ENCODE peak calls at places on chromosomes 2 and 18, in nine cellular contexts. One of them, this sample, is unnamed.

GRCh38 chr2:101089942-101090799 is 61.0 kb downstream of the TBC1D8 start:
- DNase-seq in HS-27A: no peak
- DNase-seq in HEK293T: no peak
- DNase-seq in SK-MEL-5: no peak
- DNase-seq in GM13976: no peak
- DNase-seq in stimulated activated CD4-positive, alpha-beta T cell treated with anti-CD3 and anti-CD28 coated beads, TNF-alpha, amount 100 ng/mL, for 1 hour: no peak
- DNase-seq in stimulated activated CD8-positive, alpha-beta memory T cell treated with anti-CD3 and anti-CD28 coated beads, Interleukin-12 subunit alpha, Interleukin-12 subunit beta, amount 100 ng/mL, for 4 hours: no peak
- DNase-seq in dorsolateral prefrontal cortex: no peak
- DNase-seq in H4: no peak
- DNase-seq in this sample: no peak

GRCh38 chr2:201839727-201840126 is 33.4 kb downstream of the CDK15 start:
- DNase-seq in HS-27A: no peak
- DNase-seq in HEK293T: no peak
- DNase-seq in SK-MEL-5: no peak
- DNase-seq in GM13976: no peak
- DNase-seq in stimulated activated CD4-positive, alpha-beta T cell treated with anti-CD3 and anti-CD28 coated beads, TNF-alpha, amount 100 ng/mL, for 1 hour: no peak
- DNase-seq in stimulated activated CD8-positive, alpha-beta memory T cell treated with anti-CD3 and anti-CD28 coated beads, Interleukin-12 subunit alpha, Interleukin-12 subunit beta, amount 100 ng/mL, for 4 hours: no peak
- DNase-seq in dorsolateral prefrontal cortex: no peak
- DNase-seq in H4: no peak
- DNase-seq in this sample: no peak

GRCh38 chr2:109663721-109664120 is 49.6 kb downstream of the SOWAHC start:
- DNase-seq in HS-27A: peak
- DNase-seq in HEK293T: no peak
- DNase-seq in SK-MEL-5: peak
- DNase-seq in GM13976: no peak
- DNase-seq in stimulated activated CD4-positive, alpha-beta T cell treated with anti-CD3 and anti-CD28 coated beads, TNF-alpha, amount 100 ng/mL, for 1 hour: no peak
- DNase-seq in stimulated activated CD8-positive, alpha-beta memory T cell treated with anti-CD3 and anti-CD28 coated beads, Interleukin-12 subunit alpha, Interleukin-12 subunit beta, amount 100 ng/mL, for 4 hours: no peak
- DNase-seq in dorsolateral prefrontal cortex: peak
- DNase-seq in H4: peak
- DNase-seq in this sample: no peak

GRCh38 chr18:68666316-68666715 is 48.6 kb downstream of the TMX3 start:
- DNase-seq in HS-27A: no peak
- DNase-seq in HEK293T: no peak
- DNase-seq in SK-MEL-5: no peak
- DNase-seq in GM13976: no peak
- DNase-seq in stimulated activated CD4-positive, alpha-beta T cell treated with anti-CD3 and anti-CD28 coated beads, TNF-alpha, amount 100 ng/mL, for 1 hour: no peak
- DNase-seq in stimulated activated CD8-positive, alpha-beta memory T cell treated with anti-CD3 and anti-CD28 coated beads, Interleukin-12 subunit alpha, Interleukin-12 subunit beta, amount 100 ng/mL, for 4 hours: no peak
- DNase-seq in dorsolateral prefrontal cortex: no peak
- DNase-seq in H4: no peak
- DNase-seq in this sample: no peak

GRCh38 chr18:31490387-31490786 is 7.6 kb upstream of the DSG2 start:
- DNase-seq in HS-27A: no peak
- DNase-seq in HEK293T: no peak
- DNase-seq in SK-MEL-5: no peak
- DNase-seq in GM13976: peak
- DNase-seq in stimulated activated CD4-positive, alpha-beta T cell treated with anti-CD3 and anti-CD28 coated beads, TNF-alpha, amount 100 ng/mL, for 1 hour: no peak
- DNase-seq in stimulated activated CD8-positive, alpha-beta memory T cell treated with anti-CD3 and anti-CD28 coated beads, Interleukin-12 subunit alpha, Interleukin-12 subunit beta, amount 100 ng/mL, for 4 hours: no peak
- DNase-seq in dorsolateral prefrontal cortex: no peak
- DNase-seq in H4: no peak
- DNase-seq in this sample: no peak

GRCh38 chr2:205453200-205453599 is 229.1 kb upstream of the NRP2 start:
- DNase-seq in HS-27A: no peak
- DNase-seq in HEK293T: no peak
- DNase-seq in SK-MEL-5: no peak
- DNase-seq in GM13976: no peak
- DNase-seq in stimulated activated CD4-positive, alpha-beta T cell treated with anti-CD3 and anti-CD28 coated beads, TNF-alpha, amount 100 ng/mL, for 1 hour: no peak
- DNase-seq in stimulated activated CD8-positive, alpha-beta memory T cell treated with anti-CD3 and anti-CD28 coated beads, Interleukin-12 subunit alpha, Interleukin-12 subunit beta, amount 100 ng/mL, for 4 hours: no peak
- DNase-seq in dorsolateral prefrontal cortex: no peak
- DNase-seq in H4: no peak
- DNase-seq in this sample: no peak

GRCh38 chr2:74488643-74489481 is 6.0 kb downstream of the TTC31 start:
- DNase-seq in HS-27A: no peak
- DNase-seq in HEK293T: no peak
- DNase-seq in SK-MEL-5: no peak
- DNase-seq in GM13976: no peak
- DNase-seq in stimulated activated CD4-positive, alpha-beta T cell treated with anti-CD3 and anti-CD28 coated beads, TNF-alpha, amount 100 ng/mL, for 1 hour: no peak
- DNase-seq in stimulated activated CD8-positive, alpha-beta memory T cell treated with anti-CD3 and anti-CD28 coated beads, Interleukin-12 subunit alpha, Interleukin-12 subunit beta, amount 100 ng/mL, for 4 hours: no peak
- DNase-seq in dorsolateral prefrontal cortex: no peak
- DNase-seq in H4: no peak
- DNase-seq in this sample: no peak

GRCh38 chr18:48834421-48835011 is 116.2 kb downstream of the SMAD7 start:
- DNase-seq in HS-27A: peak
- DNase-seq in HEK293T: no peak
- DNase-seq in SK-MEL-5: peak
- DNase-seq in GM13976: peak
- DNase-seq in stimulated activated CD4-positive, alpha-beta T cell treated with anti-CD3 and anti-CD28 coated beads, TNF-alpha, amount 100 ng/mL, for 1 hour: peak
- DNase-seq in stimulated activated CD8-positive, alpha-beta memory T cell treated with anti-CD3 and anti-CD28 coated beads, Interleukin-12 subunit alpha, Interleukin-12 subunit beta, amount 100 ng/mL, for 4 hours: peak
- DNase-seq in dorsolateral prefrontal cortex: peak
- DNase-seq in H4: peak
- DNase-seq in this sample: no peak

GRCh38 chr2:207202645-207203044 is 36.9 kb upstream of the KLF7 start:
- DNase-seq in HS-27A: no peak
- DNase-seq in HEK293T: peak
- DNase-seq in SK-MEL-5: peak
- DNase-seq in GM13976: no peak
- DNase-seq in stimulated activated CD4-positive, alpha-beta T cell treated with anti-CD3 and anti-CD28 coated beads, TNF-alpha, amount 100 ng/mL, for 1 hour: no peak
- DNase-seq in stimulated activated CD8-positive, alpha-beta memory T cell treated with anti-CD3 and anti-CD28 coated beads, Interleukin-12 subunit alpha, Interleukin-12 subunit beta, amount 100 ng/mL, for 4 hours: no peak
- DNase-seq in dorsolateral prefrontal cortex: no peak
- DNase-seq in H4: peak
- DNase-seq in this sample: no peak

GRCh38 chr2:195489101-195489500 is 167.9 kb upstream of the SLC39A10 start:
- DNase-seq in HS-27A: no peak
- DNase-seq in HEK293T: no peak
- DNase-seq in SK-MEL-5: no peak
- DNase-seq in GM13976: no peak
- DNase-seq in stimulated activated CD4-positive, alpha-beta T cell treated with anti-CD3 and anti-CD28 coated beads, TNF-alpha, amount 100 ng/mL, for 1 hour: no peak
- DNase-seq in stimulated activated CD8-positive, alpha-beta memory T cell treated with anti-CD3 and anti-CD28 coated beads, Interleukin-12 subunit alpha, Interleukin-12 subunit beta, amount 100 ng/mL, for 4 hours: no peak
- DNase-seq in dorsolateral prefrontal cortex: no peak
- DNase-seq in H4: no peak
- DNase-seq in this sample: no peak

GRCh38 chr2:32246911-32247310 is 17.8 kb downstream of the NLRC4 start:
- DNase-seq in HS-27A: no peak
- DNase-seq in HEK293T: no peak
- DNase-seq in SK-MEL-5: no peak
- DNase-seq in GM13976: no peak
- DNase-seq in stimulated activated CD4-positive, alpha-beta T cell treated with anti-CD3 and anti-CD28 coated beads, TNF-alpha, amount 100 ng/mL, for 1 hour: no peak
- DNase-seq in stimulated activated CD8-positive, alpha-beta memory T cell treated with anti-CD3 and anti-CD28 coated beads, Interleukin-12 subunit alpha, Interleukin-12 subunit beta, amount 100 ng/mL, for 4 hours: no peak
- DNase-seq in dorsolateral prefrontal cortex: no peak
- DNase-seq in H4: no peak
- DNase-seq in this sample: no peak

This sample was measured in NCI-H1436.